ENCODE peak calls at places on chromosomes 7 and 10, in six cellular contexts. One of them, this sample, is unnamed.

GRCh38 chr7:102991540-102992214 is 78.9 kb downstream of the LRRC17 start:
- DNase-seq in hepatocyte: peak; percentile 60
- DNase-seq in mammary epithelial cell: peak; percentile 89
- DNase-seq in PC-9: peak; percentile 89
- DNase-seq in PC-3: peak; percentile 93
- DNase-seq in H9: no peak
- DNase-seq in this sample: peak; percentile 64

GRCh38 chr10:57786850-57787750 is 480.6 kb downstream of the IPMK start:
- DNase-seq in hepatocyte: no peak
- DNase-seq in mammary epithelial cell: no peak
- DNase-seq in PC-9: no peak
- DNase-seq in PC-3: no peak
- DNase-seq in H9: peak; percentile 43
- DNase-seq in this sample: no peak

GRCh38 chr7:73342645-73343044 is 14.7 kb downstream of the FKBP6 start:
- DNase-seq in hepatocyte: peak; percentile 73
- DNase-seq in mammary epithelial cell: peak; percentile 38
- DNase-seq in PC-9: no peak
- DNase-seq in PC-3: peak; percentile 8
- DNase-seq in H9: peak; percentile 68
- DNase-seq in this sample: no peak

GRCh38 chr10:123573236-123574147 is 92.7 kb upstream of the GPR26 start:
- DNase-seq in hepatocyte: peak; percentile 69
- DNase-seq in mammary epithelial cell: peak; percentile 90
- DNase-seq in PC-9: no peak
- DNase-seq in PC-3: peak; percentile 91
- DNase-seq in H9: peak; percentile 92
- DNase-seq in this sample: peak; percentile 92

GRCh38 chr7:28630350-28630749 is 218.0 kb downstream of the CREB5 start:
- DNase-seq in hepatocyte: no peak
- DNase-seq in mammary epithelial cell: no peak
- DNase-seq in PC-9: no peak
- DNase-seq in PC-3: no peak
- DNase-seq in H9: no peak
- DNase-seq in this sample: no peak

GRCh38 chr10:23037561-23037960 is 57.8 kb upstream of the MSRB2 start:
- DNase-seq in hepatocyte: no peak
- DNase-seq in mammary epithelial cell: no peak
- DNase-seq in PC-9: no peak
- DNase-seq in PC-3: no peak
- DNase-seq in H9: no peak
- DNase-seq in this sample: no peak

GRCh38 chr10:6729071-6729773 is 149.1 kb upstream of the PRKCQ start:
- DNase-seq in hepatocyte: no peak
- DNase-seq in mammary epithelial cell: peak; percentile 89
- DNase-seq in PC-9: peak; percentile 76
- DNase-seq in PC-3: peak; percentile 62
- DNase-seq in H9: no peak
- DNase-seq in this sample: peak; percentile 85

GRCh38 chr10:3040069-3040468 is 27.3 kb upstream of the PFKP start:
- DNase-seq in hepatocyte: no peak
- DNase-seq in mammary epithelial cell: no peak
- DNase-seq in PC-9: no peak
- DNase-seq in PC-3: no peak
- DNase-seq in H9: no peak
- DNase-seq in this sample: no peak

GRCh38 chr7:50756180-50756579 is 26.5 kb downstream of the GRB10 start:
- DNase-seq in hepatocyte: no peak
- DNase-seq in mammary epithelial cell: no peak
- DNase-seq in PC-9: no peak
- DNase-seq in PC-3: no peak
- DNase-seq in H9: no peak
- DNase-seq in this sample: no peak

GRCh38 chr7:75617634-75618234 is 121.0 kb downstream of the HIP1 start:
- DNase-seq in hepatocyte: no peak
- DNase-seq in mammary epithelial cell: no peak
- DNase-seq in PC-9: peak; percentile 99
- DNase-seq in PC-3: no peak
- DNase-seq in H9: no peak
- DNase-seq in this sample: no peak

GRCh38 chr7:148783801-148784527 is 85.3 kb downstream of the CUL1 start:
- DNase-seq in hepatocyte: no peak
- DNase-seq in mammary epithelial cell: peak; percentile 80
- DNase-seq in PC-9: no peak
- DNase-seq in PC-3: no peak
- DNase-seq in H9: no peak
- DNase-seq in this sample: peak; percentile 52

GRCh38 chr10:46220872-46221538 is 65.8 kb upstream of the ANTXRL start:
- DNase-seq in hepatocyte: no peak
- DNase-seq in mammary epithelial cell: no peak
- DNase-seq in PC-9: no peak
- DNase-seq in PC-3: no peak
- DNase-seq in H9: peak; percentile 30
- DNase-seq in this sample: no peak

GRCh38 chr10:595473-595872 is 94.0 kb downstream of the DIP2C start:
- DNase-seq in hepatocyte: no peak
- DNase-seq in mammary epithelial cell: no peak
- DNase-seq in PC-9: no peak
- DNase-seq in PC-3: no peak
- DNase-seq in H9: no peak
- DNase-seq in this sample: no peak

GRCh38 chr7:12030116-12030515 is 181.0 kb upstream of the TMEM106B start:
- DNase-seq in hepatocyte: peak; percentile 7
- DNase-seq in mammary epithelial cell: no peak
- DNase-seq in PC-9: no peak
- DNase-seq in PC-3: no peak
- DNase-seq in H9: peak; percentile 17
- DNase-seq in this sample: no peak

GRCh38 chr7:155864991-155865690 is 52.9 kb upstream of the SHH start:
- DNase-seq in hepatocyte: no peak
- DNase-seq in mammary epithelial cell: no peak
- DNase-seq in PC-9: no peak
- DNase-seq in PC-3: no peak
- DNase-seq in H9: no peak
- DNase-seq in this sample: no peak

GRCh38 chr7:84801396-84801795 is 385.5 kb downstream of the SEMA3D start:
- DNase-seq in hepatocyte: no peak
- DNase-seq in mammary epithelial cell: peak; percentile 4
- DNase-seq in PC-9: no peak
- DNase-seq in PC-3: no peak
- DNase-seq in H9: no peak
- DNase-seq in this sample: no peak

GRCh38 chr7:111363099-111363498 is 199.2 kb downstream of the IMMP2L start:
- DNase-seq in hepatocyte: no peak
- DNase-seq in mammary epithelial cell: no peak
- DNase-seq in PC-9: no peak
- DNase-seq in PC-3: no peak
- DNase-seq in H9: no peak
- DNase-seq in this sample: no peak

GRCh38 chr10:125536236-125536635 is 146.7 kb downstream of the TEX36 start:
- DNase-seq in hepatocyte: no peak
- DNase-seq in mammary epithelial cell: no peak
- DNase-seq in PC-9: no peak
- DNase-seq in PC-3: no peak
- DNase-seq in H9: no peak
- DNase-seq in this sample: no peak

GRCh38 chr7:156764016-156764669 is 123.6 kb downstream of the RNF32 start:
- DNase-seq in hepatocyte: peak; percentile 89
- DNase-seq in mammary epithelial cell: peak; percentile 58
- DNase-seq in PC-9: no peak
- DNase-seq in PC-3: peak; percentile 70
- DNase-seq in H9: peak; percentile 43
- DNase-seq in this sample: no peak

GRCh38 chr7:138813945-138814344 is 15.9 kb upstream of the ATP6V0A4 start:
- DNase-seq in hepatocyte: no peak
- DNase-seq in mammary epithelial cell: no peak
- DNase-seq in PC-9: no peak
- DNase-seq in PC-3: no peak
- DNase-seq in H9: no peak
- DNase-seq in this sample: no peak

GRCh38 chr7:148657929-148658328 is 40.8 kb upstream of the CUL1 start:
- DNase-seq in hepatocyte: no peak
- DNase-seq in mammary epithelial cell: no peak
- DNase-seq in PC-9: no peak
- DNase-seq in PC-3: no peak
- DNase-seq in H9: no peak
- DNase-seq in this sample: no peak

GRCh38 chr10:114902151-114902550 is 35.8 kb upstream of the TRUB1 start:
- DNase-seq in hepatocyte: no peak
- DNase-seq in mammary epithelial cell: no peak
- DNase-seq in PC-9: no peak
- DNase-seq in PC-3: no peak
- DNase-seq in H9: no peak
- DNase-seq in this sample: no peak

GRCh38 chr7:48139461-48139860 is 31.8 kb upstream of the ABCA13 start:
- DNase-seq in hepatocyte: peak; percentile 25
- DNase-seq in mammary epithelial cell: no peak
- DNase-seq in PC-9: no peak
- DNase-seq in PC-3: peak; percentile 56
- DNase-seq in H9: peak; percentile 62
- DNase-seq in this sample: no peak

GRCh38 chr10:9331583-9332008 is 1277.1 kb downstream of the GATA3 start:
- DNase-seq in hepatocyte: peak; percentile 75
- DNase-seq in mammary epithelial cell: peak; percentile 18
- DNase-seq in PC-9: no peak
- DNase-seq in PC-3: peak; percentile 32
- DNase-seq in H9: no peak
- DNase-seq in this sample: peak; percentile 7

GRCh38 chr10:68032113-68032512 is 43.0 kb downstream of the HERC4 start:
- DNase-seq in hepatocyte: peak; percentile 11
- DNase-seq in mammary epithelial cell: no peak
- DNase-seq in PC-9: no peak
- DNase-seq in PC-3: no peak
- DNase-seq in H9: no peak
- DNase-seq in this sample: no peak

GRCh38 chr10:114077347-114077746 is 33.7 kb downstream of the ADRB1 start:
- DNase-seq in hepatocyte: no peak
- DNase-seq in mammary epithelial cell: no peak
- DNase-seq in PC-9: no peak
- DNase-seq in PC-3: no peak
- DNase-seq in H9: no peak
- DNase-seq in this sample: no peak

GRCh38 chr7:45975367-45975766 is 54.3 kb upstream of the IGFBP3 start:
- DNase-seq in hepatocyte: no peak
- DNase-seq in mammary epithelial cell: no peak
- DNase-seq in PC-9: peak; percentile 46
- DNase-seq in PC-3: no peak
- DNase-seq in H9: no peak
- DNase-seq in this sample: no peak
- H3K4me2 ChIP-seq in hepatocyte: no peak overlapping the region
- H3K4me2 ChIP-seq in mammary epithelial cell: no peak overlapping the region
- H3K4me2 ChIP-seq in PC-9: no peak overlapping the region
- H3K4me2 ChIP-seq in PC-3: no peak overlapping the region
- H3K4me2 ChIP-seq in H9: no peak overlapping the region
- H3K4me2 ChIP-seq in this sample: no peak overlapping the region

DNA sequence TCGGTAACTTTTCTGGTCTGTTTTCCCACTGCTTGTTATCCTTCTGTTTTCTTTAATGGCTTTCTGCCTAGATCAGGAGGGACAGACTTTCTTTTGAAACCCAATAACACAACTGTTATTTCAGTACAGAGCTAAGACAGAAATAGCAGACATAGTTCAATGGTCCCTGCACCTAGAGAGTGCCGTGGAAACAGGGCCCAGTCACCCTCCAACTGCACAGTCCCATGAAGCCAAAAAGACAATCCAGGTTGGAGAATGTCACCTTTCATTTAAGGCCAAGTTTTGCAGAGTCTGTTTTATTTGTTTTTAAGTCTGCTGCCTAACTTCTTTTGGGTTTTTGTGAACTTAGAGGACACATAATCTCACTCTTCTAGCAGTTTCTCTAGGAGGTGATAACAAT is 2.5 kb downstream of the AIMP2 start:
- DNase-seq in hepatocyte: no peak
- DNase-seq in mammary epithelial cell: no peak
- DNase-seq in PC-9: no peak
- DNase-seq in PC-3: no peak
- DNase-seq in H9: no peak
- DNase-seq in this sample: no peak
- H3K27ac ChIP-seq in hepatocyte: peak overlapping the region; percentile 92
- H3K27ac ChIP-seq in mammary epithelial cell: no peak overlapping the region
- H3K27ac ChIP-seq in PC-9: no peak overlapping the region
- H3K27ac ChIP-seq in PC-3: no peak overlapping the region
- H3K27ac ChIP-seq in H9: no peak overlapping the region
- H3K27ac ChIP-seq in this sample: no peak overlapping the region

GRCh38 chr10:131875501-131875900 is 25.3 kb upstream of the PPP2R2D start:
- DNase-seq in hepatocyte: no peak
- DNase-seq in mammary epithelial cell: no peak
- DNase-seq in PC-9: no peak
- DNase-seq in PC-3: no peak
- DNase-seq in H9: no peak
- DNase-seq in this sample: no peak
- H3K4me2 ChIP-seq in hepatocyte: no peak overlapping the region
- H3K4me2 ChIP-seq in mammary epithelial cell: no peak overlapping the region
- H3K4me2 ChIP-seq in PC-9: no peak overlapping the region
- H3K4me2 ChIP-seq in PC-3: no peak overlapping the region
- H3K4me2 ChIP-seq in H9: no peak overlapping the region
- H3K4me2 ChIP-seq in this sample: no peak overlapping the region

GRCh38 chr7:23909426-23909825 is 199.4 kb downstream of the STK31 start:
- DNase-seq in hepatocyte: no peak
- DNase-seq in mammary epithelial cell: no peak
- DNase-seq in PC-9: no peak
- DNase-seq in PC-3: no peak
- DNase-seq in H9: no peak
- DNase-seq in this sample: no peak
- H3K27ac ChIP-seq in hepatocyte: no peak overlapping the region
- H3K27ac ChIP-seq in mammary epithelial cell: no peak overlapping the region
- H3K27ac ChIP-seq in PC-9: no peak overlapping the region
- H3K27ac ChIP-seq in PC-3: no peak overlapping the region
- H3K27ac ChIP-seq in H9: no peak overlapping the region
- H3K27ac ChIP-seq in this sample: no peak overlapping the region